ENCODE peak calls at places on chromosomes 7 and 10, in ten cellular contexts. E is left ventricle myocardium inferior, J is A549, P is fibroblast of lung, G is HCT116, A is spleen, T is cardiac muscle cell, V is GM23338, U is stomach, W is hepatocyte. N is an unnamed sample. For H3K4me1, the result is how much of the 10 kb centered on the place peaks cover.

GRCh38 chr10:124532106-124532641 is 70.6 kb downstream of the LHPP start:
- DNase-seq in E (no peak), U (no peak), W (peak), A (no peak), J (peak), G (peak), T (no peak), P (no peak), V (peak), N (no peak)

GRCh38 chr7:30548762-30549344 is 44.2 kb upstream of the GGCT start:
- DNase-seq in G (peak), T (peak), V (peak), A (no peak), P (peak), U (peak), W (peak), E (peak), J (peak), N (peak)

GRCh38 chr10:110150981-110151380 is 56.4 kb upstream of the MXI1 start:
- DNase-seq in A (no peak), P (no peak), U (no peak), G (no peak), J (no peak), W (no peak), V (no peak), T (no peak), E (no peak), N (no peak)

GRCh38 chr7:85010306-85010705 is 176.6 kb downstream of the SEMA3D start:
- DNase-seq in E (no peak), A (no peak), T (no peak), V (no peak), G (no peak), U (no peak), P (no peak), J (no peak), W (no peak), N (no peak)

GRCh38 chr7:8781166-8781565 is 347.8 kb downstream of the NXPH1 start:
- DNase-seq in G (no peak), V (no peak), J (no peak), W (no peak), T (no peak), E (no peak), P (no peak), A (no peak), U (no peak), N (no peak)

GRCh38 chr10:122348951-122349361 is 25.6 kb upstream of the PLEKHA1 start:
- DNase-seq in E (no peak), J (no peak), P (no peak), A (no peak), T (no peak), V (no peak), G (no peak), U (no peak), W (peak), N (no peak)

GRCh38 chr7:49580000-49580399 is 193.4 kb upstream of the VWC2 start:
- DNase-seq in E (no peak), A (no peak), P (no peak), G (no peak), J (no peak), T (no peak), U (no peak), W (no peak), V (peak), N (no peak)

GRCh38 chr7:78398576-78398975 is 600.0 kb downstream of the PHTF2 start:
- DNase-seq in G (no peak), V (peak), J (no peak), W (no peak), U (no peak), T (no peak), P (no peak), A (no peak), E (no peak), N (no peak)

GRCh38 chr10:5526691-5527331 is 2.0 kb downstream of the CALML3 start:
- DNase-seq in U (peak), V (no peak), A (peak), G (no peak), T (no peak), E (no peak), P (no peak), J (no peak), W (no peak), N (no peak)

GRCh38 chr7:100897111-100897608 is 1.5 kb upstream of the ACHE start:
- DNase-seq in T (peak), G (no peak), P (no peak), A (peak), J (no peak), U (peak), E (peak), W (peak), V (peak), N (peak)

GRCh38 chr10:5942471-5942870 is 34.9 kb downstream of the IL15RA start:
- DNase-seq in A (peak), E (peak), T (no peak), V (no peak), W (no peak), J (no peak), G (no peak), U (peak), P (no peak), N (no peak)

GRCh38 chr7:155303039-155303593 is 5.4 kb downstream of the INSIG1 start:
- DNase-seq in E (no peak), P (no peak), U (no peak), T (no peak), G (no peak), V (no peak), W (no peak), A (no peak), J (no peak), N (peak)

GRCh38 chr10:52308251-52309031 is 5.6 kb upstream of the DKK1 start:
- DNase-seq in U (peak), J (peak), V (peak), W (peak), A (peak), G (no peak), E (peak), P (peak), T (peak), N (no peak)

GRCh38 chr10:34486008-34486407 is 329.1 kb downstream of the PARD3 start:
- DNase-seq in P (no peak), U (no peak), G (no peak), E (no peak), J (no peak), V (peak), A (no peak), T (no peak), W (no peak), N (no peak)

GRCh38 chr10:22681783-22682183 is 32.6 kb downstream of the PIP4K2A start:
- DNase-seq in T (peak), E (no peak), P (peak), G (peak), J (peak), U (no peak), W (peak), A (no peak), V (no peak), N (peak)

GRCh38 chr10:73899401-73899780 is 11.5 kb upstream of the PLAU start:
- DNase-seq in W (peak), J (no peak), G (peak), U (no peak), A (no peak), T (peak), P (peak), E (no peak), V (no peak), N (no peak)

GRCh38 chr7:143227806-143228205 is 6.0 kb downstream of the TAS2R40 start:
- DNase-seq in E (no peak), U (no peak), V (no peak), J (no peak), A (no peak), G (no peak), T (no peak), P (no peak), W (no peak), N (no peak)

GRCh38 chr7:39016609-39017008 is 38.9 kb downstream of the POU6F2 start:
- DNase-seq in W (peak), J (no peak), V (no peak), G (no peak), P (no peak), U (peak), T (no peak), E (no peak), A (no peak), N (no peak)

GRCh38 chr7:44375236-44375699 is 49.9 kb upstream of the CAMK2B start:
- DNase-seq in P (no peak), A (no peak), U (no peak), T (no peak), G (no peak), E (no peak), J (no peak), V (peak), W (no peak), N (peak)

GRCh38 chr10:70656489-70656888 is 15.8 kb upstream of the ADAMTS14 start:
- DNase-seq in A (no peak), U (no peak), P (peak), V (no peak), J (no peak), W (peak), E (no peak), T (peak), G (no peak), N (no peak)

DNA sequence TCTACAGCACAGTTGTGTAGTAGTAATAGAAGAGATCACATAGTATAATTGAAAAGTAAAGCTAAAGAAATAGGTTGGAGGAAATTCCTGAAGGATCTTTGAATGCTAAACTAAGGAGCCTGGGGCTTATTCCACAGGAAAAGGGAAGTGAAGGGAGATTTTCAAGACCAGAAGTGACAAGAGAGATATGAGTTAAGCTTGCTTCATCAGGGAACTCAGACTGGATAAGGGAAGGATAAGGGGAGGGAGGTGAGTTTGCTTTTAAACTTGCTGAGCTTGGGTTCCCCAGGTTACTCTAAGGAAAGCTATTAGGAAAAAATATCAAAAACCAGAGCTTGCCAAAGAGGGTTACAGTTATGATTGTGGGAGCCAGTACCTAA is 182.4 kb downstream of the RAPGEF5 start:
- DNase-seq in E (no peak), V (no peak), W (no peak), A (no peak), U (no peak), J (no peak), G (no peak), P (no peak), T (no peak), N (no peak)
- H3K4me3 ChIP-seq in E (no peak), V (no peak), W (no peak), A (no peak), U (no peak), J (no peak), G (no peak), P (no peak), T (no peak), N (no peak)

DNA sequence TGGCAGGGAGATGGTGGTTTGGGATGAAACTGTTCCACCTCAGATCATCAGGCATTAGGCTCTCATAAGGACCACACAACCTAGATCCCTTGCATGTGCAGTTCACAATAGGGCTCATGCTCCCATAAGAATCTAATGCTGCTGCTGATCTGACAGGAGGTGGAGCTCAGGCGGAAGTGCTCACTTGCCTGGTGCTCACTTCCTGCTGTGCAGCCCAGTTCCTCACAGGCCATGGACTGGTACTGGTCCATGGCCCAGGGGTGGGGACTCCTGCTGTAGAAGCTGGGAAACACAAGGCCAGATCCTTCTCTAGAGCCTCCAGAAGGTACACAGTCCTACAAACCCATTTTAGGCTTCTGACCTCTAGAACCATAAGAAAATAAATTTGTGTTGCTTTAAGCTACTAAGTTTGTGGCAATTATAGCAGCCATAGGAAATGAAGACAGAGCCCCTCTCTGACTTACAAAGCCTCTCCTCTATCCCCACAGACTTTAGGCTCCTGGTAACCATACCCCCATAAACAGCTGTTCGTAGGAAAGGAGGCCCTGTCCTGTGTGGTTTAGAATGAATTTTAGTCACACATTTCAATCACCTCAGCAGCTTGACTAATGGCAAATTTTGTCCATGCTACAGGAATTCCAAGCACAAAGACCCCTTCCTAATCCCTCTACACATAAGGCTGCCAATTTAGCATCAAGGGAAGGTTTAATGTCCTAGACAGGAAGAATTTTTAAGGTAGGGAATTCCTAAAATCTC is 206.1 kb upstream of the PHYHIPL start:
- DNase-seq in A (no peak), T (no peak), U (no peak), G (no peak), W (no peak), E (no peak), V (no peak), P (no peak), J (no peak), N (no peak)
- H3K4me1 ChIP-seq in A (under half), T (under half), U (under half), G (under half), W (under half), E (under half), V (under half), P (under half), J (under half), N (under half)

GRCh38 chr7:114540291-114540690 is 125.7 kb downstream of the FOXP2 start:
- DNase-seq in V (no peak), G (no peak), W (no peak), U (no peak), J (no peak), E (no peak), T (no peak), P (no peak), A (no peak), N (no peak)

GRCh38 chr7:114534957-114535356 is 120.3 kb downstream of the FOXP2 start:
- DNase-seq in P (peak), U (no peak), A (no peak), V (no peak), J (no peak), T (peak), E (no peak), W (no peak), G (no peak), N (no peak)

GRCh38 chr7:114539575-114539974 is 125.0 kb downstream of the FOXP2 start:
- DNase-seq in T (peak), J (no peak), P (peak), A (no peak), G (peak), V (peak), U (no peak), W (peak), E (no peak), N (no peak)
- TF ChIP-seq CTCF in T (peak), J (peak), P (peak), A (no peak), G (peak), V (peak), U (no peak), W (peak), E (peak), N (no peak)

GRCh38 chr7:150972746-150973145 is 5.4 kb downstream of the KCNH2 start:
- DNase-seq in G (no peak), U (no peak), V (no peak), E (no peak), A (no peak), P (no peak), J (no peak), W (no peak), T (no peak), N (no peak)

GRCh38 chr7:150974468-150975391 is 3.4 kb downstream of the KCNH2 start:
- DNase-seq in P (peak), W (peak), T (peak), V (peak), E (peak), A (peak), U (peak), G (peak), J (peak), N (peak)

GRCh38 chr7:150972094-150972493 is 6.0 kb downstream of the KCNH2 start:
- DNase-seq in A (no peak), P (peak), V (no peak), J (no peak), G (no peak), E (peak), U (no peak), W (no peak), T (peak), N (peak)

GRCh38 chr7:150975536-150976285 is 2.4 kb downstream of the KCNH2 start:
- DNase-seq in W (no peak), E (no peak), U (no peak), J (no peak), V (no peak), G (no peak), A (no peak), T (no peak), P (no peak), N (no peak)

GRCh38 chr7:150973571-150974451 is 4.3 kb downstream of the KCNH2 start:
- DNase-seq in P (no peak), V (peak), G (no peak), W (no peak), E (no peak), U (no peak), A (peak), T (no peak), J (no peak), N (peak)
- H3K4me3 ChIP-seq in P (no peak), V (peak), G (peak), W (no peak), E (peak), U (peak), A (peak), T (no peak), J (peak), N (peak)